ENCODE peak calls at places on chromosomes 5 and 9, in six cellular contexts. Z is Peyer's patch, K is BE2C, M is A673, B is colonic mucosa, X is endodermal cell. V is an unnamed sample.

GRCh38 chr5:81251922-81252321 is 18.8 kb downstream of the CKMT2 start:
- DNase-seq in Z (no peak), K (no peak), M (no peak), B (no peak), X (no peak), V (no peak)

GRCh38 chr5:33806736-33807442 is 84.9 kb downstream of the ADAMTS12 start:
- DNase-seq in Z (no peak), K (peak; percentile 14), M (no peak), B (no peak), X (no peak), V (peak; percentile 83)

GRCh38 chr9:75418518-75418917 is 330.2 kb downstream of the OSTF1 start:
- DNase-seq in Z (no peak), K (no peak), M (no peak), B (no peak), X (no peak), V (no peak)

GRCh38 chr9:100714372-100715099 is 136.7 kb downstream of the CAVIN4 start:
- DNase-seq in Z (peak; percentile 64), K (peak; percentile 78), M (peak; percentile 80), B (peak; percentile 66), X (peak; percentile 93), V (peak; percentile 77)

GRCh38 chr9:68822596-68823165 is 117.6 kb downstream of the PIP5K1B start:
- DNase-seq in Z (no peak), K (no peak), M (no peak), B (peak; percentile 44), X (no peak), V (peak; percentile 32)

GRCh38 chr5:72452515-72453259 is 54.5 kb downstream of the ZNF366 start:
- DNase-seq in Z (peak; percentile 69), K (no peak), M (no peak), B (peak; percentile 80), X (no peak), V (peak; percentile 99)

GRCh38 chr5:66595877-66596790 is at the start of gene MAST4:
- DNase-seq in Z (peak; percentile 93), K (peak; percentile 92), M (peak; percentile 87), B (peak; percentile 94), X (peak; percentile 99), V (peak; percentile 91)

GRCh38 chr9:36855443-36856315 is 178.4 kb downstream of the PAX5 start:
- DNase-seq in Z (peak; percentile 62), K (peak; percentile 37), M (no peak), B (no peak), X (peak; percentile 91), V (peak; percentile 6)

GRCh38 chr5:173733831-173734491 is 117.5 kb upstream of the BOD1 start:
- DNase-seq in Z (peak; percentile 71), K (no peak), M (no peak), B (no peak), X (no peak), V (no peak)

GRCh38 chr5:151174612-151175101 is 17.1 kb upstream of the ANXA6 start:
- DNase-seq in Z (no peak), K (peak; percentile 73), M (no peak), B (no peak), X (peak; percentile 90), V (no peak)

GRCh38 chr5:105953616-105954015 is 1717.1 kb downstream of the EFNA5 start:
- DNase-seq in Z (no peak), K (no peak), M (no peak), B (no peak), X (no peak), V (no peak)

GRCh38 chr5:73822989-73823339 is 197.0 kb downstream of the ARHGEF28 start:
- DNase-seq in Z (no peak), K (no peak), M (no peak), B (no peak), X (no peak), V (peak; percentile 26)

GRCh38 chr9:126056312-126057021 is 270.2 kb upstream of the MVB12B start:
- DNase-seq in Z (no peak), K (no peak), M (no peak), B (no peak), X (no peak), V (no peak)

DNA sequence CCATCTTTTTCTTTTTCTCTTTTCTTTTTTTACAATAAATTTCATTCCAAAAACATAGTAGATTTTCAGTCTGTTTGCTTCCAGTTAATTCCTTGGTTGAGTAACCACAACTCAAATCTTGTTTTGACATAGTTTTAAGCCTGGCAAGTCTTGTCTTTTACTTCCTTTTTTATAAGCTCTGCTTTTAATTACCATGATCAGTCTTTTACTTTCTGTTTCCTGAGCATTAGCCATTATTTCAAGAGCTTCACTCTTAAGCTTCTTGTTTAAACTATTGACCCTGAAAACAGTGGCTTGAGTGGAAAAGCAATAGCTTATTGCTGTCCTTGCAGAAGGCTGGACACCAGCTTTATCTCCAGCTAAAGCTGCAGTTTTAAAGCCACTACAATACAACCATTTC is 1363.3 kb downstream of the MAT2B start:
- DNase-seq in Z (no peak), K (no peak), M (no peak), B (no peak), X (no peak), V (no peak)
- H3K4me3 ChIP-seq in Z (no peak overlapping the region), K (no peak overlapping the region), M (no peak overlapping the region), B (no peak overlapping the region), X (no peak overlapping the region), V (no peak overlapping the region)

GRCh38 chr9:130417602-130418001 is 27.2 kb upstream of the ASS1 start:
- DNase-seq in Z (no peak), K (no peak), M (no peak), B (no peak), X (peak; percentile 82), V (no peak)
- TF ChIP-seq CTCF in Z (peak; percentile 19), K (no peak), M (peak; percentile 48), B (no peak), X (peak; percentile 62), V (no peak)

DNA sequence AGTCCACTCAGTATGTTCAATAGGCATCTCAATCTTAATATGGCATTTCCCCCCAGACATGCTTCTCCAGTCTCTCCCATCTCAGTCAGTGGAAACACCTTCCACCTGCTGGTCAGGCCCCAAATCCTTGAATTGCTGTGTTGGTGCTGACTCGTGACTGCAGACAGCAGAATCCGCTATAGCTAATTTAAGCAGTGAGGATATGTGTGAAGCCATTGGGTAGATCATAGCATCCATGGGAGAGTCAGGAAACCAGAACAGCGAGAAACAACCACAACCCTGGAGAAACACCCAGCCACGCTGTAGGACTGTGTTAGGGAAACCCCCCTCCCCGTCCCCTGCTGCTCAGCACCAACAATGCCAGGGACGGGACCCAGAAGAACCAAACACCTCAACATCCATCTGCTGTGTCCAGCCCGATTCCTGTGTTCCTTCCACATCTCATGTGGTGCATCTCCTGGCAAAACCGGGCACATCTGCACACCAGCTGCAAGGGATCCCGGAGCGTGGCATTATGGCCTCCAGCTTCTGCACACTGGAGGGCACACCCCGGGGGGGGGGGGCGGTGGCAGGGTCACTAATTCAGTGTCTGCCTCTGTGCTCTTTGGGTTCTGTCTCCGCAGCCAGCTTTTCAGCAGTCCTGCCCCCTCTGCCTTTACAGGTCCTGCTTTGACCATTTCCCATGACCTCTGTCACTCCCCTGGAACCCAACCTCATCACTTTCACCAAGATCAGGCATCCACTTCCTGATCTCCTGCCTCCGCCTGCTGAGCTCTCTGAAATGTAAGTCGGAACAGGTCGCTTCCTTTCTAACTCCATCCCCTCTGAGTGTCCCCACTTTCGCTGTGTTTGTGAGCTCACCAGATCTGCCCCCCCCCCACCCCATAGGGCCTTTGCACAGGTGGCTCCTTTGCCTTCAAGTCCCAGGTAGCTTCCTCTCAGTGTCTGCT is 2.4 kb upstream of the PLEKHG4B start:
- DNase-seq in Z (no peak), K (no peak), M (no peak), B (no peak), X (no peak), V (no peak)
- H3K4me3 ChIP-seq in Z (no peak overlapping the region), K (no peak overlapping the region), M (no peak overlapping the region), B (no peak overlapping the region), X (no peak overlapping the region), V (no peak overlapping the region)

GRCh38 chr9:109859447-109859846 is 79.4 kb downstream of the PALM2AKAP2 start:
- DNase-seq in Z (no peak), K (no peak), M (no peak), B (no peak), X (no peak), V (no peak)
- TF ChIP-seq CTCF in Z (no peak), K (no peak), M (peak; percentile 35), B (no peak), X (peak; percentile 64), V (peak; percentile 51)

GRCh38 chr5:4212981-4213819 is 617.6 kb downstream of the IRX1 start:
- DNase-seq in Z (no peak), K (no peak), M (no peak), B (no peak), X (peak; percentile 77), V (no peak)
- H3K4me3 ChIP-seq in Z (no peak overlapping the region), K (no peak overlapping the region), M (no peak overlapping the region), B (no peak overlapping the region), X (no peak overlapping the region), V (no peak overlapping the region)

GRCh38 chr9:80885894-80886293 is 803.5 kb downstream of the TLE1 start:
- DNase-seq in Z (no peak), K (peak; percentile 43), M (peak; percentile 51), B (no peak), X (peak; percentile 59), V (no peak)
- TF ChIP-seq CTCF in Z (no peak), K (peak; percentile 64), M (peak; percentile 53), B (no peak), X (peak; percentile 40), V (no peak)